ENCODE peak calls at places on chromosomes 5 and 9, in six cellular contexts. M, J, B, I, S and T are unnamed samples. For H3K4me1, the result is how much of the 10 kb centered on the place peaks cover.

GRCh38 chr9:87336407-87336806 is 161.3 kb upstream of the DAPK1 start:
- DNase-seq in J (peak), B (peak), S (no peak), I (no peak), M (no peak), T (no peak)

GRCh38 chr9:115042781-115043509 is 75.0 kb downstream of the TNC start:
- DNase-seq in J (no peak), I (peak), M (no peak), S (no peak), B (no peak), T (no peak)

GRCh38 chr5:84191296-84191695 is 193.4 kb downstream of the EDIL3 start:
- DNase-seq in B (no peak), I (no peak), S (no peak), M (no peak), J (no peak), T (no peak)

GRCh38 chr5:135568923-135569360 is 9.8 kb downstream of the CXCL14 start:
- DNase-seq in M (no peak), S (no peak), B (no peak), I (no peak), J (no peak), T (no peak)

GRCh38 chr9:83144492-83144891 is 81.5 kb upstream of the RASEF start:
- DNase-seq in I (no peak), J (no peak), S (no peak), B (no peak), M (no peak), T (no peak)

GRCh38 chr9:32677931-32678330 is 42.5 kb upstream of the TAF1L start:
- DNase-seq in S (no peak), M (no peak), B (no peak), J (no peak), I (no peak), T (no peak)

GRCh38 chr5:166639151-166639550 is 1652.3 kb upstream of the WWC1 start:
- DNase-seq in J (no peak), M (no peak), I (no peak), B (no peak), S (no peak), T (no peak)

GRCh38 chr9:82354260-82354659 is 365.7 kb downstream of the SPATA31D1 start:
- DNase-seq in I (no peak), B (no peak), J (no peak), M (no peak), S (no peak), T (no peak)

GRCh38 chr9:71506821-71507220 is 261.5 kb downstream of the CEMIP2 start:
- DNase-seq in S (no peak), B (no peak), I (no peak), J (no peak), M (no peak), T (no peak)

GRCh38 chr5:65185468-65185867 is 296.3 kb downstream of the ADAMTS6 start:
- DNase-seq in J (no peak), B (no peak), M (no peak), S (no peak), I (no peak), T (no peak)

GRCh38 chr9:26310294-26310693 is 582.3 kb downstream of the CAAP1 start:
- DNase-seq in B (no peak), S (no peak), M (no peak), I (no peak), J (no peak), T (no peak)

GRCh38 chr9:120583958-120584369 is 4.0 kb upstream of the CDK5RAP2 start:
- DNase-seq in I (peak), J (peak), M (peak), S (no peak), B (peak), T (no peak)

GRCh38 chr5:156237361-156237760 is 89.6 kb upstream of the SGCD start:
- DNase-seq in J (no peak), S (no peak), I (no peak), M (no peak), B (no peak), T (no peak)

GRCh38 chr5:56440871-56441740 is 208.0 kb upstream of the ANKRD55 start:
- DNase-seq in M (no peak), J (no peak), S (no peak), B (peak), I (no peak), T (no peak)

GRCh38 chr5:148911386-148911785 is 85.0 kb downstream of the ADRB2 start:
- DNase-seq in B (no peak), M (no peak), I (no peak), J (no peak), S (no peak), T (no peak)

GRCh38 chr5:148909001-148909400 is 82.6 kb downstream of the ADRB2 start:
- DNase-seq in M (no peak), S (no peak), I (no peak), B (no peak), J (no peak), T (no peak)

GRCh38 chr5:148910686-148911361 is 84.4 kb downstream of the ADRB2 start:
- DNase-seq in M (peak), S (no peak), I (no peak), B (no peak), J (no peak), T (no peak)

GRCh38 chr5:148909766-148910165 is 83.4 kb downstream of the ADRB2 start:
- DNase-seq in I (no peak), B (no peak), J (no peak), M (no peak), S (no peak), T (no peak)

GRCh38 chr5:148910216-148910615 is 83.8 kb downstream of the ADRB2 start:
- DNase-seq in M (no peak), J (no peak), I (no peak), S (no peak), B (no peak), T (no peak)
- H3K4me1 ChIP-seq in M (under half), J (under half), I (under half), S (under half), B (under half), T (under half)

GRCh38 chr5:39223568-39224156 is 4.3 kb upstream of the FYB1 start:
- DNase-seq in J (no peak), M (no peak), I (no peak), B (no peak), S (no peak), T (no peak)

GRCh38 chr5:39226558-39226957 is 7.2 kb upstream of the FYB1 start:
- DNase-seq in I (no peak), J (no peak), S (no peak), B (no peak), M (no peak), T (no peak)

GRCh38 chr5:39225405-39226099 is 6.2 kb upstream of the FYB1 start:
- DNase-seq in I (no peak), M (no peak), J (no peak), B (no peak), S (no peak), T (no peak)

GRCh38 chr5:39226100-39226451 is 6.7 kb upstream of the FYB1 start:
- DNase-seq in S (no peak), B (no peak), I (no peak), M (no peak), J (no peak), T (no peak)

DNA sequence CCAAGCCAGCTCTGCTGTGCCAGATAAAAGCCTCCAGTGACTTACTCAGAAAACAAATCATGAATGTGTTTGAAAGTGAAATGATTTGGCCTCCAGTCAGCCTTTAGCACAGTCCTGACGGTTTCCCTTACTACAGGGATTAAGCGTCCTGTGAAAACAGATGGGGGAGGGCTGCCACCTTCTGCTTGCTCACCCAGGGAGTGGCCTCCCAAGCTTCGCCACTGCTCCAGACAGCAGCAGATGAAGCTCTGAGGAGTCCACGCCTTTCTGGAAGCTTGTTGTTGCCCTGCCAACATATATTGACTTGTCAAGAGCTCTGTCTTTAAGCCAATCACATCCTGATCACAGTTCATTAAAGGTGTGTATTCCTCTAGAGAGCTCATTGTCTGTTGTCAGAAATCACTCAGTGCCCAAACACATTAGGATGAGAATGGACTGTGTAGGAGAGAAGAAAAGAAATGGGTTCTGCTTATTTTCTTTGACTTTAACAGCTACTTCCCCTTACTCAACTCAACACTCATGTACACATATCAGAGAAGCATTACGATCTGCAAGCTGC is 4.9 kb upstream of the FYB1 start:
- DNase-seq in J (peak), B (no peak), M (no peak), I (no peak), S (no peak), T (no peak)
- TF ChIP-seq YY1 in J (no peak), B (no peak), M (no peak), I (no peak), S (no peak), T (no peak)

GRCh38 chr5:68273717-68274409 is 58.3 kb downstream of the PIK3R1 start:
- DNase-seq in J (no peak), B (no peak), M (no peak), I (no peak), S (no peak), T (no peak)
- TF ChIP-seq ZNF274 in J (no peak), B (no peak), M (no peak), I (no peak), S (no peak), T (no peak)

GRCh38 chr9:132194508-132194907 is 32.6 kb downstream of the NTNG2 start:
- DNase-seq in S (no peak), I (no peak), M (no peak), J (no peak), B (no peak), T (no peak)

GRCh38 chr9:132192728-132193127 is 30.9 kb downstream of the NTNG2 start:
- DNase-seq in S (no peak), M (no peak), J (no peak), I (no peak), B (no peak), T (no peak)

GRCh38 chr9:132197315-132197714 is 35.5 kb downstream of the NTNG2 start:
- DNase-seq in M (no peak), S (no peak), I (no peak), B (no peak), J (no peak), T (no peak)

GRCh38 chr9:132190966-132191365 is 29.1 kb downstream of the NTNG2 start:
- DNase-seq in I (no peak), B (no peak), J (no peak), S (no peak), M (no peak), T (no peak)

DNA sequence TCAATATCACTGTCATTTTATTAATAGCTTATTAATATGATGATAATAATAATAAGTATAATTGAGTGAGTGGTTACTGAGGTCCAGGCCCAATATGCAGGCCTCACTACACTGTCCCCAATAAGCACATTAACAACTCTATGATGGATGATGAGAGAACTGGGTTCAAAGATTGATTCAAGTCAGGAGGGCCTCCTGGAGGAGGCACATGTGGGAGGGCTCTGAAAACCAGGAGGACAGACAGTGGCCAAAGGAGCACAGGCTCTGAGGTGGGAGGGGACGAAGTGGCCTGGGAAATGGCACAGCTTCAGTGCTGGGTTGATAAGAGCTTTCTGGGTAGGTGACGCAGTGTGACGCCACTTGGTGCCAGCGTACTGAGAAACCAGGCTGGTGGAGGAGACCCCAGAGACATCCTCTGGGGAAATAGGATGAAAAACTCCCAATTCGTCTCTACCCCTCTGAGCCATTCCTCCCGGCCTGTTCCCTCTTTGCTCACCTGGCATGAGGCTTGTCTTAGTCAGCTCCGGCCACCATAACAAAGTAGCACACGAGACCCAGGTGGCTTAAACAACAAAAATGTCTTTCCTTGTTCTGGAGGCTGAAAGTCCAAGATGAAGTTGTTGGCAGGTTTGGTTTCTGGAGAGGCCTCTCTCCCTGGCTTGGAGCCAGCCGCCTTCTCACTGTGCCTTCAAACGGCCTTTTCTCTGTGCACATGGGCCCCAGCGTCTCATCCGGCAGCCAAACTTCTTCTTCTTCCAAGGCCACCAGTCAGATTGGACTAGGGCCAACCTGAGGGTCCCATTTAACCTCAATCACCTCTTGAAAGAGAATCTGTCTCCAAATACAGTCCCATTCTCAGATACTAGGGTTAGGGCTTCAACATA is 31.6 kb downstream of the NTNG2 start:
- DNase-seq in I (no peak), S (no peak), J (no peak), M (no peak), B (no peak), T (no peak)
- H3K4me1 ChIP-seq in I (under half), S (under half), J (under half), M (under half), B (under half), T (under half)

GRCh38 chr5:171595401-171595800 is 176.0 kb downstream of the FGF18 start:
- DNase-seq in B (no peak), I (no peak), M (no peak), S (no peak), J (no peak), T (no peak)

GRCh38 chr5:171596391-171596878 is 177.0 kb downstream of the FGF18 start:
- DNase-seq in M (no peak), I (no peak), S (peak), J (no peak), B (no peak), T (no peak)

GRCh38 chr5:171593401-171593800 is 174.0 kb downstream of the FGF18 start:
- DNase-seq in J (no peak), I (no peak), M (no peak), B (no peak), S (no peak), T (no peak)

GRCh38 chr5:171598279-171599152 is 179.1 kb downstream of the FGF18 start:
- DNase-seq in B (no peak), J (no peak), S (no peak), I (no peak), M (no peak), T (no peak)

GRCh38 chr5:171595801-171596231 is 176.4 kb downstream of the FGF18 start:
- DNase-seq in J (no peak), I (no peak), B (peak), S (no peak), M (no peak), T (no peak)
- TF ChIP-seq YY1 in J (no peak), I (no peak), B (no peak), S (no peak), M (no peak), T (no peak)

DNA sequence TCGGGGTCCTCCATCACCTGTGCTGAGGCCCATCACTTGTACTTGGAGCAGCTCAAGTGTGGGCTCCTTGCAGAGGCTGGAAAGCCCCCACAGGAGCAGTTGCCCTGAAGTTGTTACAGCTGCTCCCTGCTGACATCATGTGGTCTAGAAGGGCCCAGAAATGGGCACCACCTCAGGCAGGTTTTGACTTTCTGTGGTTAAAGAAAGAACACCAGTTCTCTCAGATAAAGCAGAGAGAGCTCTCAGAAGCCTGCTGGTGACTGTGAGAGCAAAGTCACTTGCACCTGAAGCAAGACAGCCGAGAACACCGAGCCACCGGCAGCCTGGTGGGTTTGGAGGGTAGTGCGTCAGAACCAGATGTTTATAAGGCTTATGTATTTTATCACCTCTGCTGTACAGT is 70.4 kb downstream of the MVB12B start:
- DNase-seq in B (no peak), S (no peak), J (no peak), I (peak), M (no peak), T (no peak)
- TF ChIP-seq ZNF274 in B (no peak), S (no peak), J (no peak), I (no peak), M (no peak), T (no peak)

DNA sequence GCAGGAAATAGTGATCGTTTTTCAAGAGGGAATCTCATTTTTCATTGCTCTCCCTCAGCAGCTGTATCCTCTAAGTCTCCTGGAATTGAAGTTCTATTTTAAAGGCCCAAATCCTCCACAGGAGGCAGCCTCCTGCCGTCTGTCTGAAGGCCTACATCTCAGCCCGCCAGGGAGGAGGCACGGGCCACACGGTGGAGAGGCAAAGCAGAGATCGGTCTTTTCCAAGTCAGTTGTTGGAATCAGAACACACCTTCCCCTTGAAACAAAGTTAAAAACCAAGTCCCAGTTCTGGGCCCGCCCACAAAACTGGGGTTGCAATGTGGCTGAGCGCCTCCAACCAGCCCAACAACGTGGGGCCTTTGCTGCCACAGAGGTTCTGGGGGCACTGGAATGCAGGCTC is 68.7 kb downstream of the RAPGEF1 start:
- DNase-seq in I (no peak), M (no peak), J (no peak), S (no peak), B (no peak), T (no peak)
- H3K4me1 ChIP-seq in I (half or more), M (under half), J (under half), S (under half), B (under half), T (under half)